ENCODE peak calls at places on chromosome 21, in five cellular contexts. One of them, this sample, is unnamed.

GRCh38 chr21:24290151-24290833 is 1317.0 kb downstream of the MRPL39 start:
- DNase-seq in osteocyte: no peak
- DNase-seq in epithelial cell of proximal tubule: no peak
- DNase-seq in IMR-90: no peak
- DNase-seq in suprapubic skin: no peak
- DNase-seq in this sample: no peak

GRCh38 chr21:39561128-39561527 is 51.6 kb upstream of the B3GALT5 start:
- DNase-seq in osteocyte: no peak
- DNase-seq in epithelial cell of proximal tubule: no peak
- DNase-seq in IMR-90: no peak
- DNase-seq in suprapubic skin: no peak
- DNase-seq in this sample: no peak

GRCh38 chr21:35619184-35619583 is 441.1 kb downstream of the SETD4 start:
- DNase-seq in osteocyte: no peak
- DNase-seq in epithelial cell of proximal tubule: peak
- DNase-seq in IMR-90: peak
- DNase-seq in suprapubic skin: no peak
- DNase-seq in this sample: no peak

GRCh38 chr21:42234464-42235241 is 15.7 kb downstream of the ABCG1 start:
- DNase-seq in osteocyte: no peak
- DNase-seq in epithelial cell of proximal tubule: no peak
- DNase-seq in IMR-90: peak
- DNase-seq in suprapubic skin: no peak
- DNase-seq in this sample: no peak

GRCh38 chr21:29499734-29500343 is 201.1 kb downstream of the BACH1 start:
- DNase-seq in osteocyte: no peak
- DNase-seq in epithelial cell of proximal tubule: no peak
- DNase-seq in IMR-90: no peak
- DNase-seq in suprapubic skin: no peak
- DNase-seq in this sample: no peak

GRCh38 chr21:37072988-37073416 is at the start of the genes PIGP and TTC3:
- DNase-seq in osteocyte: peak
- DNase-seq in epithelial cell of proximal tubule: peak
- DNase-seq in IMR-90: peak
- DNase-seq in suprapubic skin: peak
- DNase-seq in this sample: peak

GRCh38 chr21:37530901-37531351 is 164.4 kb downstream of the DYRK1A start:
- DNase-seq in osteocyte: peak
- DNase-seq in epithelial cell of proximal tubule: no peak
- DNase-seq in IMR-90: no peak
- DNase-seq in suprapubic skin: no peak
- DNase-seq in this sample: no peak

GRCh38 chr21:40736145-40736544 is 110.8 kb downstream of the DSCAM start:
- DNase-seq in osteocyte: no peak
- DNase-seq in epithelial cell of proximal tubule: no peak
- DNase-seq in IMR-90: no peak
- DNase-seq in suprapubic skin: no peak
- DNase-seq in this sample: no peak

GRCh38 chr21:46624050-46624449 is 11.4 kb upstream of the PRMT2 start:
- DNase-seq in osteocyte: no peak
- DNase-seq in epithelial cell of proximal tubule: no peak
- DNase-seq in IMR-90: no peak
- DNase-seq in suprapubic skin: no peak
- DNase-seq in this sample: no peak

GRCh38 chr21:20720623-20721022 is 277.6 kb upstream of the NCAM2 start:
- DNase-seq in osteocyte: no peak
- DNase-seq in epithelial cell of proximal tubule: no peak
- DNase-seq in IMR-90: no peak
- DNase-seq in suprapubic skin: no peak
- DNase-seq in this sample: no peak

GRCh38 chr21:40752125-40752524 is 94.8 kb downstream of the DSCAM start:
- DNase-seq in osteocyte: no peak
- DNase-seq in epithelial cell of proximal tubule: no peak
- DNase-seq in IMR-90: no peak
- DNase-seq in suprapubic skin: no peak
- DNase-seq in this sample: no peak

GRCh38 chr21:17607684-17608083 is 5.0 kb downstream of the BTG3 start:
- DNase-seq in osteocyte: no peak
- DNase-seq in epithelial cell of proximal tubule: no peak
- DNase-seq in IMR-90: no peak
- DNase-seq in suprapubic skin: no peak
- DNase-seq in this sample: no peak

GRCh38 chr21:37407719-37408455 is 41.3 kb downstream of the DYRK1A start:
- DNase-seq in osteocyte: no peak
- DNase-seq in epithelial cell of proximal tubule: no peak
- DNase-seq in IMR-90: peak
- DNase-seq in suprapubic skin: no peak
- DNase-seq in this sample: no peak

GRCh38 chr21:39156024-39156423 is 27.2 kb downstream of the PSMG1 start:
- DNase-seq in osteocyte: no peak
- DNase-seq in epithelial cell of proximal tubule: no peak
- DNase-seq in IMR-90: peak
- DNase-seq in suprapubic skin: no peak
- DNase-seq in this sample: no peak

GRCh38 chr21:23160914-23161313 is 2162.7 kb downstream of the NCAM2 start:
- DNase-seq in osteocyte: no peak
- DNase-seq in epithelial cell of proximal tubule: no peak
- DNase-seq in IMR-90: no peak
- DNase-seq in suprapubic skin: no peak
- DNase-seq in this sample: no peak
- TF ChIP-seq CTCF in osteocyte: no peak
- TF ChIP-seq CTCF in epithelial cell of proximal tubule: peak
- TF ChIP-seq CTCF in IMR-90: no peak
- TF ChIP-seq CTCF in suprapubic skin: no peak
- TF ChIP-seq CTCF in this sample: no peak

GRCh38 chr21:15592957-15593356 is 136.8 kb upstream of the USP25 start:
- DNase-seq in osteocyte: no peak
- DNase-seq in epithelial cell of proximal tubule: no peak
- DNase-seq in IMR-90: no peak
- DNase-seq in suprapubic skin: no peak
- DNase-seq in this sample: no peak

GRCh38 chr21:15586752-15587436 is 142.9 kb upstream of the USP25 start:
- DNase-seq in osteocyte: no peak
- DNase-seq in epithelial cell of proximal tubule: no peak
- DNase-seq in IMR-90: no peak
- DNase-seq in suprapubic skin: no peak
- DNase-seq in this sample: no peak

DNA sequence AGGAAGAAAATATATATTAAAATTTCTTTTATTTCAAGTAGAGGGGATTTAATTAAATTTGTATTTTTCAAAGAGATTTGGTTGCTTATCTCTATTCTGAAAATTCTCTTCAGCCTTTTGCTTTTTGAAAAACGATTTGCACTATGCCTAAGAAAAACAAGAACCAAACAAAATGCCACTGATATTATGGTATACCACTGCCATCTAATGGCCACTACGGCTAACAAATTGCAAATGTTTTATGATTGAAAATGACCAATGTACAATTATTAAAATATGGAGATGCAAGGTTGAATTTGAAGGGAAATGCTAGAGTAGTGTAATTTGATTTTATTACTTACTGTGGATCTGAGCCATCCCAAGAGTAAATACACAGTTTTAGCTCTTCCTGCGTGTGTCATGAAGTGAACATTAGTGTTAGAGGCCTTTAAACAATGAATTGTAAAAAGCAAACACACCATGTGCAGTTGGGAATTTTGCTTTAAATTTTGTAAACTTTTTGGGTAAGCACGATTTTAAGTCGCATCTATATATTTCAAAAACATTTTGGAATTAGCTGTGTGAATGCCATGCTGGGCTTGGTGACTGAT is 137.4 kb upstream of the USP25 start:
- DNase-seq in osteocyte: no peak
- DNase-seq in epithelial cell of proximal tubule: peak
- DNase-seq in IMR-90: peak
- DNase-seq in suprapubic skin: no peak
- DNase-seq in this sample: no peak
- TF ChIP-seq CTCF in osteocyte: peak
- TF ChIP-seq CTCF in epithelial cell of proximal tubule: peak
- TF ChIP-seq CTCF in IMR-90: peak
- TF ChIP-seq CTCF in suprapubic skin: peak
- TF ChIP-seq CTCF in this sample: no peak

GRCh38 chr21:33132054-33132453 is 62.1 kb downstream of the OLIG1 start:
- DNase-seq in osteocyte: no peak
- DNase-seq in epithelial cell of proximal tubule: no peak
- DNase-seq in IMR-90: no peak
- DNase-seq in suprapubic skin: no peak
- DNase-seq in this sample: no peak
- TF ChIP-seq CTCF in osteocyte: no peak
- TF ChIP-seq CTCF in epithelial cell of proximal tubule: peak
- TF ChIP-seq CTCF in IMR-90: no peak
- TF ChIP-seq CTCF in suprapubic skin: no peak
- TF ChIP-seq CTCF in this sample: no peak

GRCh38 chr21:26844258-26845065 is 747 bp downstream of the ADAMTS1 start:
- DNase-seq in osteocyte: no peak
- DNase-seq in epithelial cell of proximal tubule: no peak
- DNase-seq in IMR-90: peak
- DNase-seq in suprapubic skin: no peak
- DNase-seq in this sample: no peak
- TF ChIP-seq CTCF in osteocyte: peak
- TF ChIP-seq CTCF in epithelial cell of proximal tubule: peak
- TF ChIP-seq CTCF in IMR-90: no peak
- TF ChIP-seq CTCF in suprapubic skin: no peak
- TF ChIP-seq CTCF in this sample: no peak

GRCh38 chr21:45542242-45542666 is at the start of gene SLC19A1:
- DNase-seq in osteocyte: peak
- DNase-seq in epithelial cell of proximal tubule: no peak
- DNase-seq in IMR-90: peak
- DNase-seq in suprapubic skin: peak
- DNase-seq in this sample: peak
- TF ChIP-seq CTCF in osteocyte: peak
- TF ChIP-seq CTCF in epithelial cell of proximal tubule: no peak
- TF ChIP-seq CTCF in IMR-90: peak
- TF ChIP-seq CTCF in suprapubic skin: peak
- TF ChIP-seq CTCF in this sample: no peak

DNA sequence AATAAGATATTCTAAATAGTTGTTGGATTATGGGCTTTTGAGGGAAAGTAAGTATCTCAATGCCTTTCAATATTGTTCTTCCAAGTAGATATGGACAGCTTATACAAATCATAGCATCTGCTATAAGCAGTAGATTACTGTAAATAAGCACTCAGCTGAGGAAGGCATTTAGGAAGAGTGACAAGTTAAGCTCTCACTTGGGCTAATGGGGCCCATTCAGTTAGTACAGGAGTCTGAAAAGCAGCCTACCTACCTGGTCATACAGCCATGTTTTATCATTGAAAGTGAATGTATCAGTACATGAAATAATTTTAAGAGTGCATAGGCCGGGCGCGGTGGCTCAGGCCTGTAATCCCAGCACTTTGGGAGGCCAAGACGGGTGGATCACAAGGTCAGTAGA is 73.1 kb downstream of the APP start:
- DNase-seq in osteocyte: no peak
- DNase-seq in epithelial cell of proximal tubule: no peak
- DNase-seq in IMR-90: no peak
- DNase-seq in suprapubic skin: no peak
- DNase-seq in this sample: no peak
- TF ChIP-seq CTCF in osteocyte: no peak
- TF ChIP-seq CTCF in epithelial cell of proximal tubule: no peak
- TF ChIP-seq CTCF in IMR-90: no peak
- TF ChIP-seq CTCF in suprapubic skin: no peak
- TF ChIP-seq CTCF in this sample: no peak